ENCODE peak calls at places on chromosomes 13 and 19, in four cellular contexts. K is lower lobe of right lung, N is left lung, S is cardiac muscle cell. F is an unnamed sample.

GRCh38 chr19:5624154-5624663 is 1.3 kb downstream of the SAFB start:
- DNase-seq in K (peak), S (peak), N (no peak), F (peak)

GRCh38 chr13:51814825-51815650 is 11.1 kb upstream of the DHRS12 start:
- DNase-seq in N (no peak), K (no peak), S (peak), F (peak)

GRCh38 chr13:111252449-111253124 is 67.9 kb upstream of the TEX29 start:
- DNase-seq in N (no peak), S (no peak), K (no peak), F (no peak)

GRCh38 chr19:28615966-28616365 is 597.0 kb downstream of the UQCRFS1 start:
- DNase-seq in N (no peak), S (no peak), K (no peak), F (peak)

GRCh38 chr19:19530423-19530804 is 1.7 kb downstream of the YJEFN3 start:
- DNase-seq in N (no peak), S (peak), K (no peak), F (peak)

GRCh38 chr19:12526542-12526941 is 24.7 kb downstream of the ZNF564 start:
- DNase-seq in K (no peak), N (no peak), S (no peak), F (no peak)

GRCh38 chr19:9917322-9917721 is 19.0 kb downstream of the OLFM2 start:
- DNase-seq in K (no peak), N (no peak), S (peak), F (peak)

GRCh38 chr19:2949939-2950285 is 5.1 kb upstream of the ZNF77 start:
- DNase-seq in S (peak), K (no peak), N (no peak), F (peak)

GRCh38 chr13:98385591-98385990 is 191.3 kb downstream of the STK24 start:
- DNase-seq in N (no peak), K (no peak), S (no peak), F (no peak)

GRCh38 chr19:5154129-5154798 is 185.4 kb downstream of the KDM4B start:
- DNase-seq in S (peak), N (peak), K (no peak), F (peak)

GRCh38 chr19:53192771-53193533 is at the start of gene ZNF665:
- DNase-seq in K (peak), S (peak), N (peak), F (peak)

GRCh38 chr19:30742539-30742938 is 370.4 kb downstream of the ZNF536 start:
- DNase-seq in N (no peak), K (no peak), S (no peak), F (no peak)

GRCh38 chr13:24033527-24034302 is 126.8 kb upstream of the SPATA13 start:
- DNase-seq in K (no peak), S (peak), N (no peak), F (peak)

GRCh38 chr19:6540918-6541689 is 10.3 kb downstream of the TNFSF9 start:
- DNase-seq in N (no peak), K (no peak), S (no peak), F (no peak)

GRCh38 chr19:5036733-5037681 is 68.1 kb downstream of the KDM4B start:
- DNase-seq in K (no peak), N (no peak), S (peak), F (peak)

GRCh38 chr13:110714798-110715394 is 1.4 kb downstream of the ING1 start:
- DNase-seq in N (peak), S (peak), K (peak), F (peak)

GRCh38 chr13:113860579-113861432 is 3.1 kb downstream of the GAS6 start:
- DNase-seq in N (peak), K (peak), S (peak), F (no peak)

GRCh38 chr19:6354098-6354674 is 7.1 kb upstream of the CLPP start:
- DNase-seq in N (peak), S (peak), K (no peak), F (peak)

GRCh38 chr19:50475101-50475568 is 1.2 kb upstream of the EMC10 start:
- DNase-seq in N (peak), K (no peak), S (no peak), F (no peak)

GRCh38 chr13:113838711-113839201 is 25.1 kb downstream of the GAS6 start:
- DNase-seq in S (no peak), K (peak), N (no peak), F (no peak)

GRCh38 chr13:91346848-91347211 is 657 bp upstream of the MIR17HG start:
- DNase-seq in S (peak), K (no peak), N (no peak), F (peak)

GRCh38 chr19:58357798-58358145 is 4.5 kb upstream of the A1BG start:
- DNase-seq in N (peak), K (peak), S (no peak), F (no peak)

GRCh38 chr19:38057954-38058690 is 151.1 kb downstream of the SIPA1L3 start:
- DNase-seq in S (no peak), K (peak), N (peak), F (no peak)

GRCh38 chr19:44765949-44766335 is 11.7 kb upstream of the CBLC start:
- DNase-seq in S (no peak), K (no peak), N (no peak), F (no peak)

GRCh38 chr19:44767295-44768180 is 10.2 kb upstream of the CBLC start:
- DNase-seq in N (no peak), K (no peak), S (no peak), F (no peak)

GRCh38 chr19:44772969-44773368 is 4.7 kb upstream of the CBLC start:
- DNase-seq in S (no peak), N (no peak), K (no peak), F (no peak)

GRCh38 chr19:44774614-44775013 is 3.1 kb upstream of the CBLC start:
- DNase-seq in K (no peak), S (no peak), N (no peak), F (no peak)

DNA sequence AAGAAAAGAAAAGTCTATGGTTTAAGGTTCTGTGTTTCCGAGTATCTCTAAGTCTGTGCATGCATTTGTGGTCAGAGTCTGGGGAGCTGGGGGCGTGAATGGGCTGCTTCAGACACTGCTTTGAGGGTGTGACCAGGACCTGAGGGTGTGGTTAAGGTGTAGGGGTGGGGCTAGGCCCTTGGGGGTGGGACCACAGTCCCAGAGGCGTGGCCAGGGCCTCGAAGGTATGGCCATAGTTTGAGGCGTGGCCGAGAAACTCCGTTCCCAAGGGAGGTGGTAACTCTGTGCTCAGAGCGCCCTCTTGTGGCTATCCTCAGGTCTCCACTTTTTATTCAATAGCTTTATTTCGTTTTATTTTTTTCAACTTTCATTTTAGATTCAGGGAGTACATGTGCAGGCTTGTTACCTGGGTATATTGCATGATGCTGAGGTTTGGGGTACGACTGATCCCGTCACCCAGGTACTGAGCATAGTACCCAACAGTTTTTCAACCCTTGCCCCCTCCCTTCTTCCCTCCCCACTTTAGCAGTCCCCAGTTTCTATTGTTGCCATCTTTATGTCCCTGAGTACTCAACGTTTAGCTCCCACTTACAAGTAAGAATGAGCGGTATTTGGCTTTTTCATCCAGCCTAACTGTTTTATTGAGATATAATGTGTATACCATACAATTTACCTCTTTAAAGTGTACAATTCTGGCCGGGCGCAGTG is 7.0 kb upstream of the CBLC start:
- DNase-seq in N (peak), S (peak), K (peak), F (peak)
- H3K4me3 ChIP-seq in N (no peak), S (no peak), K (no peak), F (no peak)

GRCh38 chr13:27024062-27024461 is 147.5 kb downstream of the USP12 start:
- DNase-seq in S (no peak), K (no peak), N (no peak), F (no peak)

GRCh38 chr13:27020415-27020814 is 151.2 kb downstream of the USP12 start:
- DNase-seq in S (no peak), N (no peak), K (no peak), F (no peak)

GRCh38 chr13:27022571-27023311 is 148.9 kb downstream of the USP12 start:
- DNase-seq in K (no peak), S (peak), N (no peak), F (peak)

GRCh38 chr13:27024781-27025492 is 146.7 kb downstream of the USP12 start:
- DNase-seq in N (no peak), K (no peak), S (no peak), F (no peak)

GRCh38 chr13:27023385-27023784 is 148.2 kb downstream of the USP12 start:
- DNase-seq in N (no peak), K (no peak), S (no peak), F (no peak)
- TF ChIP-seq CTCF in N (no peak), K (no peak), S (no peak), F (no peak)

GRCh38 chr19:17246681-17247425 is 1.1 kb upstream of the NR2F6 start:
- DNase-seq in S (peak), K (peak), N (peak), F (peak)

GRCh38 chr19:17249887-17250548 is 4.3 kb upstream of the NR2F6 start:
- DNase-seq in S (no peak), N (no peak), K (no peak), F (no peak)

GRCh38 chr19:17244618-17245534 is 843 bp downstream of the NR2F6 start:
- DNase-seq in N (peak), K (peak), S (no peak), F (no peak)

GRCh38 chr19:17245535-17245984 is at the start of gene NR2F6:
- DNase-seq in K (no peak), S (no peak), N (no peak), F (no peak)

GRCh38 chr19:17248011-17248776 is 2.5 kb upstream of the NR2F6 start:
- DNase-seq in N (no peak), S (no peak), K (no peak), F (no peak)
- H3K4me3 ChIP-seq in N (no peak), S (no peak), K (no peak), F (no peak)

GRCh38 chr19:18322318-18322758 is 538 bp downstream of the LSM4 start:
- DNase-seq in S (peak), N (no peak), K (peak), F (peak)

GRCh38 chr19:18321729-18322091 is 1.2 kb downstream of the LSM4 start:
- DNase-seq in N (no peak), K (no peak), S (peak), F (peak)

GRCh38 chr19:18320865-18321728 is 1.8 kb downstream of the LSM4 start:
- DNase-seq in K (peak), N (no peak), S (no peak), F (no peak)

GRCh38 chr19:18319591-18320135 is 3.2 kb downstream of the LSM4 start:
- DNase-seq in S (no peak), K (peak), N (no peak), F (no peak)

DNA sequence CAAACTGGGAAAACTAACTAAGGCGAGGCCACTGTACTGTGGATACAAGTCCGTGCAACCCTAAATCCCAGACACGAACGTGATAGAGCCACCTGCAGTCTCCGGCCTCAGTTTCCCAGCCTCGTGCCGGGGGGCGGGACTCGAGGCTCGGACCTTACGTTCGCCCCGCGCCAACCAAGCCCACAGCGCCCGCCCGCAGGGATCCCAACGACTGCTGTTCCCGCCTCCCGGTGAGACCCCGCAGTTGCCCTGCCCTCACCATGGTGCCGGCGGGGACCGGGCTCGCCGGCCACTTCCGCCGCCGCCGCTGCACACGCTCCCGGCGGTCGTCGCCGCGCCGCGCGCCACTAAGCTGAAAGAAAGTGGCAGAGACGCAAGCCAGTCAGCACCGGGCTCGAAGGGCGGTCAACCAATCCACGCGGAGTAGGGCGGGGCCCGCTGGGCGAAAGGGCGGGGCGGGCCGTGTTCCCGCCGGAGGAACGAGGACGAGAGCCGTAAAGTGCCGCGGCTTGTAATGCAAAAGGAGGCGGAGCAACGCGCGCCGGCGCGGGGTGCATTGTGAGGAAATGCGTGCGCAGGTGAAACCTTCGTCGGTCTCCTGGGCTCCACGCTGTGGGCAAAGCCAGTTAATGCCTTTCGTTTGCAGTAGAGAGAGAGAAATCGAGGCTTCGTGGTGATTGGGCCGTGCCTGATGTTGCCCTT is at the start of gene LSM4:
- DNase-seq in S (peak), K (peak), N (peak), F (peak)
- TF ChIP-seq CTCF in S (no peak), K (peak), N (no peak), F (no peak)

DNA sequence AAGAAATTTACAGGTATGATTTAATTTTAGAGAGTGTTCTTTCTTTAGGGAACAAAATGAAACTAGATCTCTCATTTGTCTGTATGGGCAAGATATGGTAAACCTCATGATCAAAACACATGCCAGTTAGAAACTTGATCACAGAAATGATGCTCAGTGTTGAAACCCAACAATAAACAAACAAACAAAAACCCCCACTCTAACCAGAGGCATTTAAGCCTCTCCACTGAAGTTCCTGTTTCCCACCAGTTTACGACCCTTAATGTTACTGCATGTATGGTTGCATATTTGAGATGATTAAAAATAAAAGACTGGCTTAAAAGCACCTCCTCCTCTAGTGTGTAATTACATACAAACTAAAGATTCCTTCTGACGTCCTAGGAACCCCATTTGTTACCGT is 293.3 kb upstream of the MAB21L1 start:
- DNase-seq in N (no peak), K (no peak), S (no peak), F (no peak)
- H3K4me3 ChIP-seq in N (no peak), K (no peak), S (no peak), F (no peak)

GRCh38 chr19:11225815-11226214 is 13.6 kb upstream of the ANGPTL8 start:
- DNase-seq in N (no peak), K (no peak), S (no peak), F (no peak)

GRCh38 chr19:11226716-11227166 is 12.7 kb upstream of the ANGPTL8 start:
- DNase-seq in N (no peak), K (no peak), S (no peak), F (no peak)

GRCh38 chr19:11224429-11224828 is 15.0 kb upstream of the ANGPTL8 start:
- DNase-seq in K (no peak), N (no peak), S (no peak), F (no peak)

GRCh38 chr19:11225172-11225571 is 14.2 kb upstream of the ANGPTL8 start:
- DNase-seq in K (no peak), S (no peak), N (no peak), F (no peak)

GRCh38 chr19:11227201-11227886 is 12.1 kb upstream of the ANGPTL8 start:
- DNase-seq in N (no peak), S (no peak), K (no peak), F (peak)
- TF ChIP-seq CTCF in N (no peak), S (no peak), K (peak), F (peak)

GRCh38 chr19:36373638-36374156 is 5.3 kb downstream of the ZFP14 start:
- DNase-seq in K (no peak), N (no peak), S (no peak), F (no peak)

GRCh38 chr19:36379510-36379819 is 464 bp upstream of the ZFP14 start:
- DNase-seq in S (no peak), K (no peak), N (no peak), F (no peak)

GRCh38 chr19:36371886-36372285 is 7.1 kb downstream of the ZFP14 start:
- DNase-seq in K (no peak), N (no peak), S (no peak), F (no peak)

GRCh38 chr19:36378625-36379509 is at the start of gene ZFP14:
- DNase-seq in K (peak), S (peak), N (peak), F (peak)

GRCh38 chr19:36377541-36378178 is 1.3 kb downstream of the ZFP14 start:
- DNase-seq in N (no peak), S (no peak), K (no peak), F (no peak)
- H3K4me3 ChIP-seq in N (no peak), S (peak), K (peak), F (peak)

DNA sequence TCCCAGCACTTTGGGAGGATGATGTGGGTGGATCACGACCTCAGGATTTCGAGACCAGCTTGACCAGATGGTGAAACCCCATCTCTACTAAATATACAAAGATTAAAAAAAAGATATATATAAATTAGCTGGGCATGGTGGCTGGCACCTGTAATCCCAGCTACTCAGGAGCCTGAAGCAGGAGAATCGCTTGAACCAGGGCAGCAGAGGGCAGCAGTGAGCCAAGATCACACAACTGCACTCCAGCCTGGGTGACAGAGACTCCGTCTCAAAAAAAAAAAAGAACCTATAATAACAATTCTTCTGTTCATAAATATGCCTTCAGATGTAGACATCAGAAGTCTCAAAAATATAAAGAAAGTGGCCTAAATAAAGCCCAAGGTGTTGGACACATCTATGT is 7.6 kb downstream of the ZNF737 start:
- DNase-seq in K (no peak), N (no peak), S (no peak), F (no peak)
- TF ChIP-seq CTCF in K (peak), N (peak), S (no peak), F (no peak)

DNA sequence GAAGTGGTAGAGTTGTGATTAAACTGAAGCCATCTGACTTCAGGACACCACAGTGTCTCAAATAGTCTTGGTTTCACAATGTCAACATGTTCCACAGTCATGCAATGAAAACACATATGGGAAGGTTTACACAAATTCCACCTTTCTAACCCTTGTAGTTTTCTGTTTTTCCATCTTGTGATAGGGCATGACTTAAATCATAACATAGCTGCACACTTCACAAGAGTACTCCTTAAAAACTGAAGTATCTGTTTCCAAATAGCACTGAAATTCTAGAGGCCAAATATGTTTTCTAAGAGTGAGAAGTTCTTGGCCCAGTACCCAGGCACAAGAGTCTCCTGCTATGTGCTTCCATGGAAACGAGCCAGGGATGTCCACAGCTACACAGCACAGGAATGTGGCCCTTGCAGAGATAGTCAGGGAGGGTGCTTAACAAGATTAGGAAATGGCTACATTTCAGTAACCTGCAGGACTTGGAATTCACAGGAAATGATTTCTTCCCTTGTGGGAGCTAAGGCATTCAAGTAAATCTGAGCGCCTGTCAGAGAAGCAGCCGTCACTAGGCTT is 269.1 kb downstream of the NDFIP2 start:
- DNase-seq in N (no peak), K (peak), S (peak), F (peak)
- H3K4me3 ChIP-seq in N (no peak), K (no peak), S (no peak), F (no peak)

DNA sequence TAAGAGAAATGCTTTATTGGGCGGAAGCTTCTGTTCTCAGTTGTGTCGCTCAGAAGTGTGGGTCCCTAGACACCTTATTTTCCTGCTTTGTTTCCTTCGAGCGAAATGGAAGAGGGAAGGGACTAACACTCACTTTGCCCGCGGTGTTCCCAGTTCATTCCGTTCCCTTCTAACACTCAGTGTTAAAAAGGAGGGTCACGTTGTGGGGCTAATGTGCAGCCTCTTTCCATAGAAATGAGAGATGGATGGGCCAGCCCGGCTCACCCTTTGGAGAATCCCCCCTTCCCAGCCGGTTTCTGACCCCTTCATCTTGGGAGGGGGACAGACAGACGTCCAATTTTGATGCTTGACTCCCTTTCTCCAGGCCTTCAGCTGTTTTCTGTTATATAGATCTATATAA is 2.3 kb downstream of the ATP11A start:
- DNase-seq in S (no peak), K (no peak), N (no peak), F (no peak)
- TF ChIP-seq CTCF in S (no peak), K (no peak), N (no peak), F (no peak)

F was measured in cardiac fibroblast.